ENCODE peak calls at places on chromosomes 2 and 18, in five cellular contexts. One of them, this sample, is unnamed.

GRCh38 chr2:88180594-88181240 is 10.6 kb downstream of the THNSL2 start:
- DNase-seq in tibial nerve: no peak
- DNase-seq in neural progenitor cell: no peak
- DNase-seq in breast epithelium: no peak
- DNase-seq in tibial artery: no peak
- DNase-seq in this sample: no peak

GRCh38 chr2:207692206-207693065 is 19.0 kb upstream of the CCNYL1 start:
- DNase-seq in tibial nerve: no peak
- DNase-seq in neural progenitor cell: peak; percentile 72
- DNase-seq in breast epithelium: no peak
- DNase-seq in tibial artery: no peak
- DNase-seq in this sample: no peak

GRCh38 chr2:113760400-113760799 is 4.0 kb upstream of the SLC35F5 start:
- DNase-seq in tibial nerve: no peak
- DNase-seq in neural progenitor cell: no peak
- DNase-seq in breast epithelium: no peak
- DNase-seq in tibial artery: no peak
- DNase-seq in this sample: no peak

GRCh38 chr2:103361712-103362111 is 599.9 kb downstream of the TMEM182 start:
- DNase-seq in tibial nerve: no peak
- DNase-seq in neural progenitor cell: no peak
- DNase-seq in breast epithelium: no peak
- DNase-seq in tibial artery: no peak
- DNase-seq in this sample: no peak

GRCh38 chr18:76437011-76437410 is 58.0 kb downstream of the ZNF516 start:
- DNase-seq in tibial nerve: no peak
- DNase-seq in neural progenitor cell: no peak
- DNase-seq in breast epithelium: no peak
- DNase-seq in tibial artery: no peak
- DNase-seq in this sample: no peak

GRCh38 chr2:144914622-144915230 is 394.8 kb upstream of the ZEB2 start:
- DNase-seq in tibial nerve: no peak
- DNase-seq in neural progenitor cell: no peak
- DNase-seq in breast epithelium: no peak
- DNase-seq in tibial artery: no peak
- DNase-seq in this sample: no peak

GRCh38 chr2:16508061-16508851 is 157.4 kb downstream of the CYRIA start:
- DNase-seq in tibial nerve: no peak
- DNase-seq in neural progenitor cell: peak; percentile 92
- DNase-seq in breast epithelium: no peak
- DNase-seq in tibial artery: no peak
- DNase-seq in this sample: no peak

GRCh38 chr2:102142829-102143449 is 393 bp downstream of the IL1R1 start:
- DNase-seq in tibial nerve: no peak
- DNase-seq in neural progenitor cell: no peak
- DNase-seq in breast epithelium: no peak
- DNase-seq in tibial artery: no peak
- DNase-seq in this sample: no peak

GRCh38 chr18:77439888-77440287 is 190.2 kb downstream of the GALR1 start:
- DNase-seq in tibial nerve: no peak
- DNase-seq in neural progenitor cell: no peak
- DNase-seq in breast epithelium: no peak
- DNase-seq in tibial artery: no peak
- DNase-seq in this sample: no peak

GRCh38 chr2:158969162-158969716 is 799 bp downstream of the TANC1 start:
- DNase-seq in tibial nerve: no peak
- DNase-seq in neural progenitor cell: no peak
- DNase-seq in breast epithelium: no peak
- DNase-seq in tibial artery: no peak
- DNase-seq in this sample: no peak
- H3K4me1 ChIP-seq in tibial nerve: peaks cover 47% of the 10 kb centered on the region
- H3K4me1 ChIP-seq in neural progenitor cell: peaks cover 26% of the 10 kb centered on the region
- H3K4me1 ChIP-seq in breast epithelium: peaks cover 13% of the 10 kb centered on the region
- H3K4me1 ChIP-seq in tibial artery: no peaks in the 10 kb centered on the region
- H3K4me1 ChIP-seq in this sample: peaks cover 41% of the 10 kb centered on the region

GRCh38 chr2:172087191-172087779 is 2.0 kb downstream of the DLX1 start:
- DNase-seq in tibial nerve: no peak
- DNase-seq in neural progenitor cell: no peak
- DNase-seq in breast epithelium: no peak
- DNase-seq in tibial artery: no peak
- DNase-seq in this sample: no peak

GRCh38 chr2:172084734-172085459 is 410 bp upstream of the DLX1 start:
- DNase-seq in tibial nerve: no peak
- DNase-seq in neural progenitor cell: peak; percentile 97
- DNase-seq in breast epithelium: no peak
- DNase-seq in tibial artery: peak; percentile 69
- DNase-seq in this sample: no peak

GRCh38 chr2:172087780-172088244 is 2.5 kb downstream of the DLX1 start:
- DNase-seq in tibial nerve: no peak
- DNase-seq in neural progenitor cell: peak; percentile 66
- DNase-seq in breast epithelium: no peak
- DNase-seq in tibial artery: no peak
- DNase-seq in this sample: no peak

GRCh38 chr2:172085460-172086159 is at the start of gene DLX1:
- DNase-seq in tibial nerve: no peak
- DNase-seq in neural progenitor cell: peak; percentile 46
- DNase-seq in breast epithelium: no peak
- DNase-seq in tibial artery: no peak
- DNase-seq in this sample: no peak

DNA sequence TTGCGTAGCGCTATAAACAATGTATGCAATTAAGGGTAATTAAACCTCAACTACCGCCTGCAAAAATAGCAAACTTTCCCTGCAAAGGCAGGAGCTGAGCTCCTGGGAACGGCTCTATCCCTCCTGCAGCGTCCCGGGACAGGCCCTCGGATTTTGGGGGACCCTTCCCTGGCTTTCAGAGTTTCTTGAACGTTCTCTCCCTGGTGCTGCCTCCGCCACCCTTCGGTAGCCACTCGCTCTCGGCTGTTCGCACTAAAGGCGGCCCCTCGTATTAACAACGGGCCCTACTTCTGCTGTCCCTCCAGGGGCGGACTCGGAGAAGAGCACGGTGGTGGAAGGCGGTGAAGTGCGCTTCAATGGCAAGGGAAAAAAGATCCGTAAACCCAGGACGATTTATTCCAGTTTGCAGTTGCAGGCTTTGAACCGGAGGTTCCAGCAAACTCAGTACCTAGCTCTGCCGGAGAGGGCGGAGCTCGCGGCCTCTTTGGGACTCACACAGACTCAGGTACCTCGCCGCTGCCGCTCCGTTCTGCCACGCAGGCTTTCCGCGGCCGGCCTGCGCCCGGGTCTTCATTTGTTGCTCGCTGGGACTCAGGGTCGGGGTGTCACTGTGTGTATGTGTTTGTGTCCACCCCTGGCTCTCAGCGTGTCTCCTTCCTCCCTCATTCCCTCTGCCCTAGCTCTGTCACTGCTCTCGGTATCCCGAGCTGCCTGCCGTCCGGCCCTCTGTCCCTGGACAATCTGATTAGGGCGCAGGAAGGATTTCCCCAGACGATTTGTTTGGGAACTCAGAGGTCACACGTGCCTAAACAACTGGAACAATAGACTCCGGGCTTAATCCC is 1.3 kb downstream of the DLX1 start:
- DNase-seq in tibial nerve: no peak
- DNase-seq in neural progenitor cell: peak; percentile 94
- DNase-seq in breast epithelium: no peak
- DNase-seq in tibial artery: no peak
- DNase-seq in this sample: no peak
- H3K4me3 ChIP-seq in tibial nerve: peak overlapping the region; percentile 6
- H3K4me3 ChIP-seq in neural progenitor cell: peak overlapping the region; percentile 22
- H3K4me3 ChIP-seq in breast epithelium: no peak overlapping the region
- H3K4me3 ChIP-seq in tibial artery: no peak overlapping the region
- H3K4me3 ChIP-seq in this sample: peak overlapping the region; percentile 72

GRCh38 chr2:75003276-75003675 is 44.8 kb downstream of the POLE4 start:
- DNase-seq in tibial nerve: no peak
- DNase-seq in neural progenitor cell: no peak
- DNase-seq in breast epithelium: no peak
- DNase-seq in tibial artery: no peak
- DNase-seq in this sample: no peak
- TF ChIP-seq CTCF in tibial nerve: no peak
- TF ChIP-seq CTCF in neural progenitor cell: no peak
- TF ChIP-seq CTCF in breast epithelium: no peak
- TF ChIP-seq CTCF in tibial artery: no peak
- TF ChIP-seq CTCF in this sample: no peak

GRCh38 chr2:12506846-12507245 is 209.9 kb upstream of the TRIB2 start:
- DNase-seq in tibial nerve: no peak
- DNase-seq in neural progenitor cell: no peak
- DNase-seq in breast epithelium: no peak
- DNase-seq in tibial artery: no peak
- DNase-seq in this sample: no peak

GRCh38 chr2:12507295-12507694 is 209.4 kb upstream of the TRIB2 start:
- DNase-seq in tibial nerve: no peak
- DNase-seq in neural progenitor cell: no peak
- DNase-seq in breast epithelium: no peak
- DNase-seq in tibial artery: no peak
- DNase-seq in this sample: no peak

GRCh38 chr2:12502759-12503158 is 214.0 kb upstream of the TRIB2 start:
- DNase-seq in tibial nerve: no peak
- DNase-seq in neural progenitor cell: no peak
- DNase-seq in breast epithelium: no peak
- DNase-seq in tibial artery: no peak
- DNase-seq in this sample: no peak

GRCh38 chr2:12501469-12502147 is 215.1 kb upstream of the TRIB2 start:
- DNase-seq in tibial nerve: no peak
- DNase-seq in neural progenitor cell: no peak
- DNase-seq in breast epithelium: no peak
- DNase-seq in tibial artery: peak; percentile 61
- DNase-seq in this sample: no peak

DNA sequence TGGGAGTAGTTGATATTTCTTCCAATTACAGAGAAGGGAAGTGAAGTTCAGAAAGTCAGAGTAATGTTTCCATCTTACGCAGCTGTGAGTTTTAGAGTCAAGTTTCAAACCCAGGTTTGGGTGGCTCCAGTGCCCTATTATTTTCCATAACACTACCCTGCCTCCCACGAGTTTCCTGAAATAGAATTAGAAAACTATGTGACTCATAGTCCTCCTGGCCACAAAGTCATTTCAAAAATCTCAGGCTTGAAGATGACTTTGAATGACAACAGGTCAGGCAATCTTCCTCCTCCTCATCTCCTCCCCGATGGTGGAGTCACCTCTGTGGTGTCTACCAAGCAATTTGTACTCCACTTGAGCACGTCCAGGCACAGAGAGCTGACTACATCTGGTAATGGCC is 212.3 kb upstream of the TRIB2 start:
- DNase-seq in tibial nerve: no peak
- DNase-seq in neural progenitor cell: no peak
- DNase-seq in breast epithelium: no peak
- DNase-seq in tibial artery: no peak
- DNase-seq in this sample: no peak
- H3K4me1 ChIP-seq in tibial nerve: no peaks in the 10 kb centered on the region
- H3K4me1 ChIP-seq in neural progenitor cell: no peaks in the 10 kb centered on the region
- H3K4me1 ChIP-seq in breast epithelium: no peaks in the 10 kb centered on the region
- H3K4me1 ChIP-seq in tibial artery: no peaks in the 10 kb centered on the region
- H3K4me1 ChIP-seq in this sample: no peaks in the 10 kb centered on the region

DNA sequence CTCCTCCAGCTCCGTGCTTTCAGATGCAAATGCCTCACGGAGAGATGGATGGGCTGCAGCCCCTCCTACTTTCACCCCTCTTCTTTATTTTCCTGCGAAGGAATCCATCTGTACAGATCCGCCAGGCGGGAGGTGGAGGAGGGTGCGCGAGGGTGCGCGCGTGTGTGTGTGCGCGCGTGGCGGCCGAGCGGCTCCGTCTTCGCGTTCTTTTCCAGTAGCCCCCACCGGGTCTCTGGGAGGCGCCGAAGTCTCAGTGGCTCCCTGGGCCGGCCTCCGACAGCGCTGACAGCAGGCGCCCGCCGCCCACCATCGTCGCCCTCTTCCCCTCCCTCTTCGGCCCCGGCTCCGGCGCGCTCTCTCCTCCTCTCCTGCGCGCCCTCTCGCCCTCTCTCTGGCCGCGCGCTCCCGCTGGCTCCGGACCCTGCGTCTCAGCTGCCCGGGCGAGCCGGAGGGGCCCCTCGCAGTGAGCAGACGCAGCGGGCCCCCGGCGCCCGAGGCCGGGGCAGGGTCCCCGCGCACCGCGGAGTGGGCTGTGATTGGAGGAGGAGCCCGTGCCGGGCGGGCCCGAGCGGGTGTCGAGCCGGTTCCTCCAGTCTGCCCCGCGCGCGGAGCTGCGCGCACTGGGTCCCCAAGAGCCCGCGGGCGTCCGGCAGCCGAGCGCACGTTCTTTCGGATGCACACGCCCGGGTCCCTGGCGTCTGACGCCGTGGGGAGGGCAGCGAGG is at the start of gene CDH7:
- DNase-seq in tibial nerve: no peak
- DNase-seq in neural progenitor cell: peak; percentile 74
- DNase-seq in breast epithelium: no peak
- DNase-seq in tibial artery: no peak
- DNase-seq in this sample: no peak
- H3K4me3 ChIP-seq in tibial nerve: peak within 1 kb of the TSS; percentile 36
- H3K4me3 ChIP-seq in neural progenitor cell: peak within 1 kb of the TSS; percentile 91
- H3K4me3 ChIP-seq in breast epithelium: peak within 1 kb of the TSS; percentile 23
- H3K4me3 ChIP-seq in tibial artery: peak within 1 kb of the TSS; percentile 28
- H3K4me3 ChIP-seq in this sample: peak within 1 kb of the TSS; percentile 35